ENCODE peak calls at places on chromosome 3, in ten cellular contexts. R, E, G, S, A, V, L, Q, I and J are unnamed samples.

GRCh38 chr3:9503283-9503682 is 50.3 kb downstream of the LHFPL4 start:
- DNase-seq in R (peak; percentile 77), E (peak; percentile 43), G (peak; percentile 72), S (peak; percentile 89), A (peak; percentile 50), V (peak; percentile 28), L (peak; percentile 60), Q (peak; percentile 81), I (no peak), J (peak; percentile 68)

GRCh38 chr3:127409421-127410136 is 121.7 kb upstream of the PRR20G start:
- DNase-seq in R (no peak), E (no peak), G (no peak), S (no peak), A (no peak), V (no peak), L (no peak), Q (peak; percentile 19), I (no peak), J (no peak)

GRCh38 chr3:157119369-157119951 is 40.5 kb downstream of the CCNL1 start:
- DNase-seq in R (no peak), E (no peak), G (peak; percentile 35), S (no peak), A (no peak), V (no peak), L (no peak), Q (no peak), I (no peak), J (no peak)

GRCh38 chr3:24119321-24119751 is 174.2 kb downstream of the NR1D2 start:
- DNase-seq in R (peak; percentile 74), E (no peak), G (no peak), S (no peak), A (no peak), V (no peak), L (no peak), Q (no peak), I (no peak), J (no peak)

GRCh38 chr3:49388416-49388815 is 23.4 kb downstream of the RHOA start:
- DNase-seq in R (no peak), E (no peak), G (no peak), S (no peak), A (no peak), V (no peak), L (no peak), Q (no peak), I (no peak), J (no peak)

GRCh38 chr3:106631378-106632083 is 745.7 kb upstream of the CCDC54 start:
- DNase-seq in R (no peak), E (no peak), G (no peak), S (no peak), A (no peak), V (no peak), L (no peak), Q (no peak), I (no peak), J (no peak)

GRCh38 chr3:76470285-76470684 is 569.6 kb upstream of the ROBO2 start:
- DNase-seq in R (no peak), E (no peak), G (no peak), S (no peak), A (no peak), V (no peak), L (no peak), Q (no peak), I (no peak), J (no peak)

GRCh38 chr3:180466401-180467005 is 135.5 kb upstream of the TTC14 start:
- DNase-seq in R (no peak), E (no peak), G (no peak), S (no peak), A (no peak), V (no peak), L (no peak), Q (no peak), I (no peak), J (no peak)

GRCh38 chr3:162992741-162993140 is 1496.1 kb downstream of the OTOL1 start:
- DNase-seq in R (no peak), E (no peak), G (no peak), S (no peak), A (no peak), V (no peak), L (no peak), Q (no peak), I (no peak), J (no peak)

GRCh38 chr3:70281663-70282062 is 30.8 kb downstream of the MDFIC2 start:
- DNase-seq in R (no peak), E (no peak), G (no peak), S (no peak), A (no peak), V (no peak), L (no peak), Q (no peak), I (no peak), J (no peak)

GRCh38 chr3:161403251-161403650 is 31.9 kb upstream of the SPTSSB start:
- DNase-seq in R (peak; percentile 7), E (no peak), G (no peak), S (no peak), A (no peak), V (no peak), L (no peak), Q (no peak), I (no peak), J (no peak)

GRCh38 chr3:175392653-175393052 is 533.5 kb downstream of the NAALADL2 start:
- DNase-seq in R (peak; percentile 58), E (no peak), G (no peak), S (no peak), A (no peak), V (no peak), L (no peak), Q (no peak), I (no peak), J (no peak)

GRCh38 chr3:10915395-10915794 is 77.2 kb upstream of the SLC6A1 start:
- DNase-seq in R (no peak), E (no peak), G (no peak), S (no peak), A (no peak), V (no peak), L (no peak), Q (no peak), I (no peak), J (no peak)

GRCh38 chr3:32238027-32238815 is at the start of gene CMTM8:
- DNase-seq in R (peak; percentile 53), E (peak; percentile 60), G (peak; percentile 69), S (peak; percentile 84), A (peak; percentile 55), V (peak; percentile 61), L (peak; percentile 68), Q (peak; percentile 81), I (peak; percentile 84), J (peak; percentile 55)

GRCh38 chr3:160486459-160486869 is 36.9 kb upstream of the TRIM59 start:
- DNase-seq in R (peak; percentile 73), E (no peak), G (peak; percentile 15), S (no peak), A (peak; percentile 5), V (no peak), L (no peak), Q (no peak), I (no peak), J (no peak)

GRCh38 chr3:29071077-29071634 is 209.7 kb upstream of the RBMS3 start:
- DNase-seq in R (peak; percentile 16), E (no peak), G (no peak), S (no peak), A (no peak), V (no peak), L (no peak), Q (no peak), I (no peak), J (no peak)

GRCh38 chr3:183212096-183212495 is 41.0 kb upstream of the B3GNT5 start:
- DNase-seq in R (no peak), E (no peak), G (no peak), S (no peak), A (no peak), V (no peak), L (no peak), Q (no peak), I (no peak), J (no peak)
- H3K9me3 ChIP-seq in R (no peaks in the 10 kb centered on the region), E (no peaks in the 10 kb centered on the region), G (no peaks in the 10 kb centered on the region), S (no peaks in the 10 kb centered on the region), A (no peaks in the 10 kb centered on the region), V (no peaks in the 10 kb centered on the region), L (no peaks in the 10 kb centered on the region), Q (no peaks in the 10 kb centered on the region), I (no peaks in the 10 kb centered on the region), J (no peaks in the 10 kb centered on the region)

DNA sequence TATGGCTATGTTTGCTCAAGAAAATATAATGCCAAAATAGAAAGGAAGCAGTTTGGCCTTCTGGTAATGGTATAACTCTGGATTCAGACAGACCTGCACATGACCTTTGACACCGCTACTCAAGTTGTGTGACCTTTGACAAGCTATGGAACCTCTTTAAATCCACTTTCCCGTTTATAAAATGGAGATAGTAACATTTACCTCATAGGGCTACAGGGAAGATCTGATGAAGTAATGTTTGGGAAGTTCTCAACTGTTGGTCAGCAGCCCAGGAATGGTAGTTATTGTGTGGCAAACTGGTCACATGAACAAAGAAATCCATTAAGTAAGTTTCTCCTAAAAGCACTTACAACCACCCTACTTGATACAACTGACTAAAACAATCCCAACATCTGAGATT is 95.1 kb upstream of the PHLDB2 start:
- DNase-seq in R (peak; percentile 56), E (no peak), G (no peak), S (no peak), A (no peak), V (no peak), L (no peak), Q (no peak), I (no peak), J (no peak)
- H3K4me1 ChIP-seq in R (peaks cover 3% of the 10 kb centered on the region), E (peaks cover 4% of the 10 kb centered on the region), G (peaks cover 52% of the 10 kb centered on the region), S (no peaks in the 10 kb centered on the region), A (no peaks in the 10 kb centered on the region), V (no peaks in the 10 kb centered on the region), L (peaks cover 7% of the 10 kb centered on the region), Q (peaks cover 10% of the 10 kb centered on the region), I (peaks cover 8% of the 10 kb centered on the region), J (peaks cover 54% of the 10 kb centered on the region)

DNA sequence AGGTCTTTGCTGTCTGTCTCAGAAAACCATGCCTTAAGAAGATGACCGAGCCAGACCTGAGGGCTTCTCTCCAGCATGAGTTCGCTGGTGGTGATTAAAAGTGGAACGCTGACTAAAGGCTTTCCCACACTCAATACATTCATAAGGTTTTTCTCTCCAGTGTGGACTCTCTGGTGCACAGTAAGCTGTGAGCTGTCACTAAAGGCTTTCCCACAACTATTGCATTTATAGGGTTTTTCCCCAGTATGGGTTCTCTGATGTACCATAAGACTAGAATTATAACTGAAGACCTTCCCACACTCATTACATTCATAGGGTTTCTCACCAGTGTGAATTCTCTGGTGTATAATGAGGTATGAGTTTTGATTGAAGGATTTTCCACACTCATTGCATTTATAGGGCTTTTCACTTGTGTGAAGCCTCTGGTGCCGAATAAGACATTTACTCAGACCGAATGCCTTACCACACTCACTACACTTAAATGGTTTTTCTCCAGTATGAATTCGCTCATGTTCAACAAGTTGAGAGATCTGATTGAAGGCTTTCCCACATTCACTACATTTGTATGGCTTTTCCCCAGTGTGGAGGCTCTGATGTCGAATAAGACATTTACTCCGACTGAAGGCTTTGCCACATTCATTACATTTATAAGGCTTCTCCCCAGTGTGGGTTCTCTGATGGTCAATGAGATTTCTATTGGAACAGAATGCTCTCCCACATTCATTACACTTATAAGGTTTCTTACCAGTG is 21.9 kb upstream of the ZNF445 start:
- DNase-seq in R (no peak), E (no peak), G (no peak), S (no peak), A (no peak), V (no peak), L (no peak), Q (no peak), I (no peak), J (no peak)
- H3K9me3 ChIP-seq in R (no peaks in the 10 kb centered on the region), E (no peaks in the 10 kb centered on the region), G (peaks cover 35% of the 10 kb centered on the region), S (peaks cover 28% of the 10 kb centered on the region), A (peaks cover 32% of the 10 kb centered on the region), V (peaks cover 69% of the 10 kb centered on the region), L (peaks cover 95% of the 10 kb centered on the region), Q (peaks cover 89% of the 10 kb centered on the region), I (peaks cover 7% of the 10 kb centered on the region), J (peaks cover 83% of the 10 kb centered on the region)

GRCh38 chr3:137061186-137061585 is 103.4 kb downstream of the IL20RB start:
- DNase-seq in R (peak; percentile 10), E (no peak), G (no peak), S (no peak), A (no peak), V (no peak), L (no peak), Q (no peak), I (no peak), J (no peak)
- H3K4me1 ChIP-seq in R (no peaks in the 10 kb centered on the region), E (no peaks in the 10 kb centered on the region), G (no peaks in the 10 kb centered on the region), S (peaks cover 8% of the 10 kb centered on the region), A (no peaks in the 10 kb centered on the region), V (no peaks in the 10 kb centered on the region), L (no peaks in the 10 kb centered on the region), Q (no peaks in the 10 kb centered on the region), I (no peaks in the 10 kb centered on the region), J (no peaks in the 10 kb centered on the region)